ENCODE peak calls at places on chromosomes 2 and 18, in five cellular contexts. Z, S, K, J and R are unnamed samples.

GRCh38 chr2:119820275-119820674 is 60.6 kb downstream of the PTPN4 start:
- DNase-seq in Z (no peak), S (no peak), K (no peak), J (no peak), R (no peak)

GRCh38 chr2:214193943-214194342 is 216.9 kb upstream of the VWC2L start:
- DNase-seq in Z (no peak), S (no peak), K (no peak), J (no peak), R (no peak)

GRCh38 chr2:201218780-201219179 is 35.8 kb downstream of the CASP10 start:
- DNase-seq in Z (no peak), S (no peak), K (no peak), J (no peak), R (no peak)

GRCh38 chr18:46422552-46423055 is 234.4 kb downstream of the LOXHD1 start:
- DNase-seq in Z (no peak), S (no peak), K (no peak), J (no peak), R (no peak)

GRCh38 chr18:13425357-13426095 is 207.0 kb downstream of the LDLRAD4 start:
- DNase-seq in Z (no peak), S (no peak), K (no peak), J (no peak), R (no peak)

GRCh38 chr18:79603321-79604204 is 76.0 kb upstream of the CTDP1 start:
- DNase-seq in Z (peak; percentile 11), S (no peak), K (no peak), J (no peak), R (no peak)

GRCh38 chr18:42882146-42882545 is 233.3 kb downstream of the RIT2 start:
- DNase-seq in Z (no peak), S (no peak), K (no peak), J (no peak), R (no peak)

GRCh38 chr2:71882949-71883472 is 264.7 kb downstream of the CYP26B1 start:
- DNase-seq in Z (no peak), S (no peak), K (no peak), J (peak; percentile 95), R (peak; percentile 50)

GRCh38 chr2:134420256-134420655 is 166.4 kb downstream of the MGAT5 start:
- DNase-seq in Z (no peak), S (peak; percentile 65), K (no peak), J (no peak), R (no peak)

GRCh38 chr2:43399515-43400245 is 173.3 kb upstream of the ZFP36L2 start:
- DNase-seq in Z (no peak), S (peak; percentile 20), K (no peak), J (no peak), R (no peak)

GRCh38 chr2:140275427-140275826 is 1495.2 kb upstream of the NXPH2 start:
- DNase-seq in Z (no peak), S (peak; percentile 84), K (no peak), J (no peak), R (no peak)

GRCh38 chr18:32714571-32715148 is 58.2 kb downstream of the KLHL14 start:
- DNase-seq in Z (no peak), S (peak; percentile 75), K (peak; percentile 19), J (no peak), R (no peak)

GRCh38 chr2:191401287-191401686 is 156.1 kb downstream of the MYO1B start:
- DNase-seq in Z (no peak), S (no peak), K (no peak), J (no peak), R (no peak)

GRCh38 chr2:102599486-102599885 is 19.9 kb upstream of the SLC9A2 start:
- DNase-seq in Z (no peak), S (no peak), K (no peak), J (no peak), R (no peak)

GRCh38 chr2:181770145-181770544 is 89.8 kb upstream of the NEUROD1 start:
- DNase-seq in Z (no peak), S (no peak), K (no peak), J (no peak), R (no peak)

GRCh38 chr2:151326532-151326931 is 30.9 kb upstream of the TNFAIP6 start:
- DNase-seq in Z (no peak), S (no peak), K (no peak), J (no peak), R (no peak)

GRCh38 chr2:24977631-24978030 is 5.9 kb upstream of the DNAJC27 start:
- DNase-seq in Z (no peak), S (no peak), K (no peak), J (no peak), R (no peak)

GRCh38 chr18:21706386-21706865 is 1.9 kb upstream of the ABHD3 start:
- DNase-seq in Z (no peak), S (no peak), K (no peak), J (no peak), R (no peak)

GRCh38 chr2:118102433-118103082 is 14.3 kb downstream of the INSIG2 start:
- DNase-seq in Z (no peak), S (no peak), K (no peak), J (no peak), R (no peak)

GRCh38 chr2:225340923-225341322 is 58.6 kb upstream of the NYAP2 start:
- DNase-seq in Z (no peak), S (no peak), K (no peak), J (no peak), R (no peak)

GRCh38 chr2:224860786-224861185 is 144.6 kb upstream of the CCDC195 start:
- DNase-seq in Z (no peak), S (no peak), K (no peak), J (no peak), R (no peak)

GRCh38 chr18:21943456-21943855 is 202.9 kb downstream of the MIB1 start:
- DNase-seq in Z (no peak), S (no peak), K (no peak), J (no peak), R (no peak)

GRCh38 chr2:150916434-150916833 is 345.2 kb downstream of the RBM43 start:
- DNase-seq in Z (no peak), S (no peak), K (no peak), J (no peak), R (no peak)